ENCODE peak calls at places on chromosomes 7 and 10, in seven cellular contexts. One of them, this sample, is unnamed.
A peak's percentile ranks its signal among the peaks of the same experiment; 100 is the strongest.

GRCh38 chr7:138245216-138245615 is 169.0 kb downstream of the AKR1D1 start:
- DNase-seq in SK-N-SH: no peak
- DNase-seq in HepG2: peak; percentile 84
- DNase-seq in GM12878: no peak
- DNase-seq in H1: no peak
- DNase-seq in HCT116: no peak
- DNase-seq in K562: no peak
- DNase-seq in this sample: no peak

GRCh38 chr10:114917927-114918672 is 19.9 kb upstream of the TRUB1 start:
- DNase-seq in HepG2: no peak
- DNase-seq in H1: no peak
- DNase-seq in GM12878: no peak
- DNase-seq in HCT116: no peak
- DNase-seq in K562: no peak
- DNase-seq in SK-N-SH: no peak
- DNase-seq in this sample: no peak

GRCh38 chr7:79454325-79454960 is 976 bp upstream of the MAGI2 start:
- DNase-seq in K562: no peak
- DNase-seq in HCT116: no peak
- DNase-seq in H1: peak; percentile 71
- DNase-seq in GM12878: no peak
- DNase-seq in SK-N-SH: no peak
- DNase-seq in HepG2: no peak
- DNase-seq in this sample: no peak

GRCh38 chr10:28954211-28954610 is 276.9 kb downstream of the BAMBI start:
- DNase-seq in SK-N-SH: no peak
- DNase-seq in H1: no peak
- DNase-seq in K562: no peak
- DNase-seq in HepG2: no peak
- DNase-seq in HCT116: no peak
- DNase-seq in GM12878: no peak
- DNase-seq in this sample: no peak

GRCh38 chr10:60604356-60604755 is 173.9 kb upstream of the CDK1 start:
- DNase-seq in GM12878: no peak
- DNase-seq in SK-N-SH: no peak
- DNase-seq in HCT116: no peak
- DNase-seq in K562: no peak
- DNase-seq in HepG2: no peak
- DNase-seq in H1: no peak
- DNase-seq in this sample: no peak

GRCh38 chr10:35378547-35379210 is 42.4 kb downstream of the CCNY start:
- DNase-seq in K562: peak; percentile 37
- DNase-seq in H1: peak; percentile 41
- DNase-seq in HepG2: no peak
- DNase-seq in SK-N-SH: no peak
- DNase-seq in HCT116: no peak
- DNase-seq in GM12878: no peak
- DNase-seq in this sample: no peak

GRCh38 chr10:120744040-120744439 is 107.1 kb upstream of the WDR11 start:
- DNase-seq in H1: no peak
- DNase-seq in HepG2: no peak
- DNase-seq in SK-N-SH: no peak
- DNase-seq in GM12878: no peak
- DNase-seq in K562: no peak
- DNase-seq in HCT116: no peak
- DNase-seq in this sample: no peak

GRCh38 chr10:103295391-103296044 is 18.6 kb downstream of the INA start:
- DNase-seq in K562: no peak
- DNase-seq in HepG2: no peak
- DNase-seq in HCT116: no peak
- DNase-seq in SK-N-SH: no peak
- DNase-seq in H1: no peak
- DNase-seq in GM12878: no peak
- DNase-seq in this sample: no peak

GRCh38 chr7:70384891-70385290 is 747.1 kb upstream of the GALNT17 start:
- DNase-seq in HCT116: no peak
- DNase-seq in GM12878: no peak
- DNase-seq in H1: no peak
- DNase-seq in SK-N-SH: no peak
- DNase-seq in K562: no peak
- DNase-seq in HepG2: no peak
- DNase-seq in this sample: no peak

GRCh38 chr10:79403441-79404230 is 41.8 kb downstream of the ZCCHC24 start:
- DNase-seq in K562: no peak
- DNase-seq in SK-N-SH: no peak
- DNase-seq in H1: no peak
- DNase-seq in HCT116: no peak
- DNase-seq in GM12878: no peak
- DNase-seq in HepG2: peak; percentile 87
- DNase-seq in this sample: no peak

GRCh38 chr7:119397156-119397555 is 875.8 kb upstream of the KCND2 start:
- DNase-seq in K562: no peak
- DNase-seq in HCT116: no peak
- DNase-seq in HepG2: no peak
- DNase-seq in SK-N-SH: no peak
- DNase-seq in H1: no peak
- DNase-seq in GM12878: no peak
- DNase-seq in this sample: no peak

GRCh38 chr7:40219917-40220316 is 85.1 kb downstream of the SUGCT start:
- DNase-seq in HepG2: no peak
- DNase-seq in H1: no peak
- DNase-seq in HCT116: no peak
- DNase-seq in SK-N-SH: no peak
- DNase-seq in GM12878: no peak
- DNase-seq in K562: no peak
- DNase-seq in this sample: no peak

GRCh38 chr10:91891285-91892001 is 17.8 kb downstream of the FGFBP3 start:
- DNase-seq in HCT116: no peak
- DNase-seq in K562: no peak
- DNase-seq in H1: no peak
- DNase-seq in HepG2: peak; percentile 56
- DNase-seq in SK-N-SH: no peak
- DNase-seq in GM12878: no peak
- DNase-seq in this sample: no peak

GRCh38 chr7:135074096-135074495 is 73.8 kb upstream of the TMEM140 start:
- DNase-seq in GM12878: no peak
- DNase-seq in SK-N-SH: no peak
- DNase-seq in HCT116: no peak
- DNase-seq in K562: no peak
- DNase-seq in H1: no peak
- DNase-seq in HepG2: no peak
- DNase-seq in this sample: no peak

DNA sequence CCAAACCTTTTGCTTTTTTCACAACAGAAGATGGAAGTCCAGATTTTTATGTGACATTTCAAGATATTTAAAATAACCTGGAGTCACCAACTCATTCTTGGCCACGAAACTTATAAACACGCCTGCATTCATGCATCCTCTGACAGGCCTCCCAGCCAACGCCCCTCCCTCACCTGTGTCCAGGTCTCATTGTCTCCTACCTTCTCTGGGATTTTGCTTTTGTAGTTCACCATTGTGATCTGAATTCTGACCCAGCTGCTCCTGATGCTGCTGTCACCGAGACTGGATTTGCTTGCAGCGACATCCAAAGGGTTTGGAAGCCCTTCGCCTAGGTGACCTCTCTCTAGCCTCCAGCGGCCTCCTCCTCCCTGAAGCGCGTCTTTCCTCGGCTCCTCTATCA is 10.8 kb downstream of the ZNF467 start:
- DNase-seq in H1: no peak
- DNase-seq in GM12878: no peak
- DNase-seq in K562: no peak
- DNase-seq in HepG2: no peak
- DNase-seq in SK-N-SH: no peak
- DNase-seq in HCT116: no peak
- DNase-seq in this sample: no peak
- TF ChIP-seq JUND in H1: no peak
- TF ChIP-seq JUND in GM12878: no peak
- TF ChIP-seq JUND in K562: no peak
- TF ChIP-seq JUND in HepG2: no peak
- TF ChIP-seq JUND in SK-N-SH: no peak
- TF ChIP-seq JUND in HCT116: no peak
- TF ChIP-seq JUND in this sample: no peak

GRCh38 chr10:21368022-21368582 is 157.4 kb downstream of the SKIDA1 start:
- DNase-seq in SK-N-SH: no peak
- DNase-seq in GM12878: no peak
- DNase-seq in HCT116: no peak
- DNase-seq in K562: peak; percentile 32
- DNase-seq in HepG2: no peak
- DNase-seq in H1: no peak
- DNase-seq in this sample: no peak
- TF ChIP-seq JUND in SK-N-SH: peak; percentile 41
- TF ChIP-seq JUND in GM12878: no peak
- TF ChIP-seq JUND in HCT116: no peak
- TF ChIP-seq JUND in K562: no peak
- TF ChIP-seq JUND in HepG2: no peak
- TF ChIP-seq JUND in H1: no peak
- TF ChIP-seq JUND in this sample: no peak

GRCh38 chr10:3258291-3258848 is 85.8 kb upstream of the PITRM1 start:
- DNase-seq in HepG2: no peak
- DNase-seq in HCT116: no peak
- DNase-seq in H1: no peak
- DNase-seq in K562: no peak
- DNase-seq in SK-N-SH: no peak
- DNase-seq in GM12878: no peak
- DNase-seq in this sample: no peak
- TF ChIP-seq JUND in HepG2: no peak
- TF ChIP-seq JUND in HCT116: no peak
- TF ChIP-seq JUND in H1: no peak
- TF ChIP-seq JUND in K562: no peak
- TF ChIP-seq JUND in SK-N-SH: no peak
- TF ChIP-seq JUND in GM12878: no peak
- TF ChIP-seq JUND in this sample: no peak

GRCh38 chr7:24723178-24723530 is 34.1 kb downstream of the GSDME start:
- DNase-seq in GM12878: no peak
- DNase-seq in SK-N-SH: no peak
- DNase-seq in HCT116: no peak
- DNase-seq in HepG2: no peak
- DNase-seq in K562: no peak
- DNase-seq in H1: no peak
- DNase-seq in this sample: no peak

GRCh38 chr7:24722386-24723177 is 34.7 kb downstream of the GSDME start:
- DNase-seq in SK-N-SH: peak; percentile 51
- DNase-seq in HepG2: no peak
- DNase-seq in K562: no peak
- DNase-seq in GM12878: no peak
- DNase-seq in H1: peak; percentile 54
- DNase-seq in HCT116: no peak
- DNase-seq in this sample: peak; percentile 27

GRCh38 chr7:24720283-24720682 is 37.0 kb downstream of the GSDME start:
- DNase-seq in K562: no peak
- DNase-seq in GM12878: no peak
- DNase-seq in HCT116: no peak
- DNase-seq in H1: no peak
- DNase-seq in SK-N-SH: no peak
- DNase-seq in HepG2: no peak
- DNase-seq in this sample: no peak

GRCh38 chr7:24718977-24719491 is 38.2 kb downstream of the GSDME start:
- DNase-seq in K562: no peak
- DNase-seq in HepG2: no peak
- DNase-seq in GM12878: peak; percentile 80
- DNase-seq in SK-N-SH: no peak
- DNase-seq in H1: peak; percentile 32
- DNase-seq in HCT116: no peak
- DNase-seq in this sample: peak; percentile 42

DNA sequence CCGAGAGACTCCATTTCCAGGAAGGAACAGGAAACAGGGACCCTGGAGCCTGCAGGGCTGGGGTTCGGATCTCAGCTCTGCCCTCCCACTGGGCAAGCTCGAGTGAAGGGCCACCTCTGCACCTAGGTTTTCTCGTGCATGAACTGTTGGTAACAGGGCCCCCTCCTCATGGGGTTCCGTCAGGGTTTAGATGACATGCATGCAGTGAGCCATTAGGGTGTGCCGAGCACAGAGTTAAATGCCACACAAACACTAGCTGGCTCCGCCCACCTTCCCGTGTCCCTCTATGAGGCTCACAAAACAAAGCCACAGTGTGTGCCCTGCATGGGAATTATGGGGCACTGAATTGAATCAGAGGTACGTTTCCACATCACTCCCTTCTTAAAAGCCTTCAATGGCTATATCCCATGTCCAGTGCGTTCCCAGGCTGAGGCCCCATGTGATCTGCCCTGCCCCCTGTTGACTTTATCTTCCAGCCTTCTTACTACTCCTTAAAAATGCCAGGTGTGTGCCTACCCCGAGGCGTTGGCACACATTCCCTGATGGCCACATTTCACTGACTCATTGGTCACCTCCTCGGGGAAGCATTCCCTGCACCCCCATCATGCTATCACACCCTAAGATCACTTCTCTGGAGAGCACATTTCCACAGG is 35.8 kb downstream of the GSDME start:
- DNase-seq in GM12878: no peak
- DNase-seq in H1: peak; percentile 45
- DNase-seq in K562: no peak
- DNase-seq in SK-N-SH: no peak
- DNase-seq in HepG2: no peak
- DNase-seq in HCT116: no peak
- DNase-seq in this sample: peak; percentile 82
- TF ChIP-seq JUND in GM12878: no peak
- TF ChIP-seq JUND in H1: no peak
- TF ChIP-seq JUND in K562: no peak
- TF ChIP-seq JUND in SK-N-SH: no peak
- TF ChIP-seq JUND in HepG2: no peak
- TF ChIP-seq JUND in HCT116: no peak
- TF ChIP-seq JUND in this sample: no peak

GRCh38 chr10:12177642-12178041 is 18.0 kb downstream of the NUDT5 start:
- DNase-seq in HCT116: no peak
- DNase-seq in H1: no peak
- DNase-seq in K562: no peak
- DNase-seq in GM12878: no peak
- DNase-seq in SK-N-SH: no peak
- DNase-seq in HepG2: no peak
- DNase-seq in this sample: no peak
- TF ChIP-seq JUND in HCT116: no peak
- TF ChIP-seq JUND in H1: no peak
- TF ChIP-seq JUND in K562: no peak
- TF ChIP-seq JUND in GM12878: no peak
- TF ChIP-seq JUND in SK-N-SH: peak; percentile 10
- TF ChIP-seq JUND in HepG2: no peak
- TF ChIP-seq JUND in this sample: no peak

DNA sequence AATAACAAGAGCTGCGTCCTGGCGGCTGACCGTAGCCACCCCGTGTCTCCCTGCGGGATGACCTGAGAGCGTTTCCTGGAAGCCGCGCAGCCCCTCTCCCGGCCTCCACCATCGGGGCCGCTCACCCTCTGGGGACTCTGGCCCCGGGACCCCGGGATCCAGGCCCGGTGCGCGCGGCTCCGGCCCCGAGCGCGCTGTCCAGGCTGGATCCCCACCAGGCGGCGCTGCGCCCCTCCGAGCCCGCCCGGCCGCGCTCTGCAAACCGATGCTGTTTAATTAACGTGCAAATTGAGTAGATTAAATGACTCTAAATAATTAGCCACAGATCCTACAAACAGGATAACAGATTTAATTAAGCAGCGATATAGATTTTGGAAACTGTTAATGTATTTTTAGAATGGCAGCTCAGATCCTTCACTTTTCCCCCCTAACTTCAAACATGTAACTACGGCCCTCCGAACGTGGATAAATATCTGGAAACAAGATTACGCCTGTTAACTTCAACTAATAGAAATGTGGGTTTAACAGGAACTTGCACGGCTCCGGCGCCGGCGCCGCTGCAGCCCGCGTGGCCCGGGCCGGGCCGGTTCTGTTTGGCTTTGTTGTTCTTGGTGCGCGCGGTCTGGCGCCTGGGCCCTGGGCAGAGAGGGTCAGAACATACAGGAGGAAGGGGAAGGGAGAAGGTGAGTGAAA is 7.1 kb upstream of the UNCX start:
- DNase-seq in HCT116: no peak
- DNase-seq in GM12878: no peak
- DNase-seq in K562: peak; percentile 79
- DNase-seq in SK-N-SH: peak; percentile 95
- DNase-seq in HepG2: no peak
- DNase-seq in H1: peak; percentile 81
- DNase-seq in this sample: peak; percentile 89
- TF ChIP-seq JUND in HCT116: no peak
- TF ChIP-seq JUND in GM12878: no peak
- TF ChIP-seq JUND in K562: no peak
- TF ChIP-seq JUND in SK-N-SH: no peak
- TF ChIP-seq JUND in HepG2: no peak
- TF ChIP-seq JUND in H1: no peak
- TF ChIP-seq JUND in this sample: no peak